ENCODE peak calls at places on chromosomes 12 and 14, in seven cellular contexts. C, M, S, F, N, V and L are unnamed samples.

GRCh38 chr12:113860950-113861349 is 105.2 kb downstream of the RBM19 start:
- DNase-seq in C (no peak), N (no peak), M (peak), F (peak), V (no peak), S (no peak), L (peak)

GRCh38 chr14:34059925-34060746 is 109.3 kb upstream of the EGLN3 start:
- DNase-seq in F (peak), C (no peak), M (peak), S (no peak), V (no peak), N (peak), L (peak)

GRCh38 chr12:51676875-51677274 is 85.8 kb downstream of the SCN8A start:
- DNase-seq in C (no peak), V (no peak), F (no peak), S (no peak), M (no peak), N (no peak), L (no peak)

GRCh38 chr12:10901427-10901826 is 7.9 kb downstream of the TAS2R13 start:
- DNase-seq in F (peak), S (no peak), N (no peak), V (no peak), M (no peak), C (no peak), L (no peak)

GRCh38 chr14:72652179-72652578 is 241.7 kb downstream of the DPF3 start:
- DNase-seq in S (no peak), C (no peak), M (no peak), V (no peak), F (no peak), N (no peak), L (no peak)

GRCh38 chr12:94073441-94074051 is 74.8 kb upstream of the PLXNC1 start:
- DNase-seq in M (no peak), C (no peak), V (no peak), F (no peak), S (no peak), N (no peak), L (no peak)

GRCh38 chr14:105475916-105476845 is 1.6 kb downstream of the CRIP2 start:
- DNase-seq in S (no peak), V (no peak), C (no peak), N (no peak), F (no peak), M (no peak), L (no peak)

GRCh38 chr14:75229923-75230792 is 48.5 kb upstream of the FOS start:
- DNase-seq in N (no peak), V (peak), S (no peak), F (no peak), C (no peak), M (peak), L (peak)

GRCh38 chr12:85036241-85036707 is at the start of the genes LRRIQ1 and TSPAN19:
- DNase-seq in C (peak), M (peak), F (peak), S (no peak), N (peak), V (no peak), L (peak)

GRCh38 chr12:123034022-123034541 is 53.6 kb downstream of the ARL6IP4 start:
- DNase-seq in S (no peak), N (no peak), M (no peak), C (no peak), V (no peak), F (no peak), L (no peak)